ENCODE peak calls at places on chromosomes 5 and 9, in seven cellular contexts. I is A549, R is K562, W is SK-N-SH, A is IMR-90, C is GM12878, F is HepG2. O is an unnamed sample.
A peak's percentile ranks its signal among the peaks of the same experiment; 100 is the strongest.

GRCh38 chr9:105360344-105360743 is 87.5 kb upstream of the FSD1L start:
- DNase-seq in I (peak; percentile 4), A (no peak), C (no peak), F (no peak), R (no peak), W (no peak), O (no peak)

GRCh38 chr9:136776947-136777346 is 12.6 kb upstream of the LCN15 start:
- DNase-seq in F (no peak), R (no peak), A (no peak), I (no peak), C (no peak), W (no peak), O (no peak)

GRCh38 chr9:38060688-38061087 is 8.3 kb downstream of the SHB start:
- DNase-seq in R (no peak), W (peak; percentile 72), I (no peak), A (no peak), C (no peak), F (no peak), O (no peak)

GRCh38 chr5:5271606-5272321 is 131.6 kb downstream of the ADAMTS16 start:
- DNase-seq in I (no peak), R (no peak), W (peak; percentile 65), F (no peak), C (no peak), A (no peak), O (no peak)

GRCh38 chr5:142800776-142801494 is 30.8 kb downstream of the ARHGAP26 start:
- DNase-seq in A (no peak), I (no peak), C (peak; percentile 48), R (no peak), F (no peak), W (no peak), O (no peak)

GRCh38 chr9:88976186-88976887 is 14.9 kb upstream of the S1PR3 start:
- DNase-seq in W (no peak), F (no peak), I (no peak), C (no peak), A (no peak), R (no peak), O (no peak)

GRCh38 chr9:33106827-33107621 is 30.6 kb upstream of the SMU1 start:
- DNase-seq in R (peak; percentile 32), F (no peak), W (no peak), A (peak; percentile 89), C (no peak), I (no peak), O (no peak)

GRCh38 chr9:107734231-107735014 is 244.9 kb upstream of the KLF4 start:
- DNase-seq in F (no peak), C (no peak), W (no peak), R (no peak), A (peak; percentile 96), I (no peak), O (no peak)

GRCh38 chr5:11560915-11561697 is 343.1 kb downstream of the CTNND2 start:
- DNase-seq in W (no peak), C (no peak), R (no peak), I (no peak), F (no peak), A (no peak), O (no peak)

GRCh38 chr9:128420060-128420650 is 502 bp upstream of the CERCAM start:
- DNase-seq in R (peak; percentile 89), A (peak; percentile 45), W (peak; percentile 96), F (peak; percentile 39), I (peak; percentile 60), C (no peak), O (peak; percentile 83)
- TF ChIP-seq RFX5 in R (no peak), A (no peak), W (no peak), F (no peak), I (no peak), C (no peak), O (no peak)

GRCh38 chr5:180330810-180331646 is 22.1 kb downstream of the GFPT2 start:
- DNase-seq in F (peak; percentile 21), R (no peak), C (no peak), W (no peak), A (peak; percentile 99), I (peak; percentile 95), O (no peak)
- TF ChIP-seq RFX5 in F (no peak), R (no peak), C (no peak), W (no peak), A (no peak), I (no peak), O (no peak)

DNA sequence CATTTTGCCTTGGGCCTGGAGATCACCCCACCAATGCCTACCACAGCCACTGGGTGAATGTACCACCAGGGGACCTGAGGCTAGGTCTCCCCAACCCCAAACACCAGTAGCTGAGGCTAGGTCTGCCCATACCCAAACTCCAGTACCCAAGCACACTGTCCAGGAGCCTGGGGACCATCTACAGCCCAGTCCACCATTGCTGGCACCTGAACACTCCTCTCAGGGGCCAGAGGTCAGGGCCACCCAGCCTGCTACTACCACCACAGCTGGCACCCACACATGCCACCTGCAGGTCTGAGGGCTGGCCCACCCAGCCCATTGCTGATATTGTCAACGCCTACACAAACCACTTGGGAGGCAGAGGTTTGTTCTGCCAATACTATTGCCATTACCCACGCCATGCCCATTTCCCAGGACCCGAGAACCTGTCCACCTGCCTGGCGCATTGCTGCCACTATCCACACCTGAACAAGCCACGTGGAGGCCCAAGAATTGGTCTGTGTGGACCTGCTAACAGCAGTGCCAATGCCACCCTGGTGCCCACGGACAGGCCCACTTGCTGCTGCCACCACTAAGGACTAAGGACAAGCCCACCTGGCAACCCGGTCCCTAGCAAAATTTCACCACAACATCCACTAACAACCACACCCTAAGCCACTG is 59.2 kb downstream of the ZDHHC21 start:
- DNase-seq in A (no peak), W (no peak), I (no peak), C (no peak), F (no peak), R (no peak), O (no peak)
- TF ChIP-seq RFX5 in A (no peak), W (no peak), I (no peak), C (no peak), F (no peak), R (no peak), O (no peak)

GRCh38 chr5:173583384-173583783 is 33.1 kb downstream of the BOD1 start:
- DNase-seq in W (no peak), R (no peak), F (no peak), A (no peak), C (no peak), I (no peak), O (no peak)
- TF ChIP-seq RFX5 in W (no peak), R (no peak), F (no peak), A (no peak), C (no peak), I (no peak), O (no peak)

O was measured in H1.